ENCODE peak calls at places on chromosomes 2 and 18, in nine cellular contexts. O is HCT116, M is adrenal gland, N is tibial nerve, Z is ovary, G is right lobe of liver, I is body of pancreas, U is breast epithelium, C is transverse colon. S is an unnamed sample. For H3K27me3, the result is how much of the 10 kb centered on the place peaks cover.

GRCh38 chr2:12303181-12304030 is 413.3 kb upstream of the TRIB2 start:
- DNase-seq in C (no peak), O (no peak), I (no peak), U (no peak), G (no peak), Z (no peak), N (no peak), M (peak), S (no peak)

GRCh38 chr2:102111823-102112222 is 30.7 kb upstream of the IL1R1 start:
- DNase-seq in U (no peak), I (no peak), M (no peak), C (no peak), O (no peak), N (no peak), G (no peak), Z (no peak), S (no peak)

GRCh38 chr2:140178224-140178623 is 1398.0 kb upstream of the NXPH2 start:
- DNase-seq in U (no peak), G (no peak), C (no peak), O (no peak), N (no peak), I (no peak), M (no peak), Z (no peak), S (no peak)

GRCh38 chr2:37143986-37144385 is 12.8 kb downstream of the EIF2AK2 start:
- DNase-seq in I (no peak), Z (no peak), M (no peak), N (no peak), O (no peak), G (no peak), C (no peak), U (no peak), S (no peak)

GRCh38 chr2:71108091-71108490 is 21.9 kb downstream of the MCEE start:
- DNase-seq in M (no peak), C (no peak), G (no peak), N (no peak), Z (no peak), I (no peak), O (no peak), U (no peak), S (no peak)

GRCh38 chr2:27959496-27959895 is 69.0 kb downstream of the BABAM2 start:
- DNase-seq in C (peak), O (no peak), N (peak), U (no peak), I (peak), Z (peak), M (peak), G (no peak), S (peak)

GRCh38 chr18:30177056-30177455 is 865.5 kb downstream of the DSC3 start:
- DNase-seq in O (no peak), Z (no peak), C (no peak), G (no peak), M (no peak), I (no peak), U (no peak), N (no peak), S (no peak)

GRCh38 chr2:116098049-116098448 is 1655.6 kb downstream of the DPP10 start:
- DNase-seq in O (no peak), U (no peak), C (no peak), Z (no peak), N (no peak), G (no peak), I (no peak), M (no peak), S (no peak)

GRCh38 chr2:233981574-233982420 is 64.6 kb downstream of the TRPM8 start:
- DNase-seq in I (no peak), N (no peak), C (no peak), M (no peak), O (no peak), U (no peak), Z (no peak), G (no peak), S (no peak)

GRCh38 chr2:195535911-195536522 is 121.0 kb upstream of the SLC39A10 start:
- DNase-seq in U (no peak), M (peak), I (peak), O (no peak), C (peak), Z (no peak), G (peak), N (peak), S (peak)

GRCh38 chr2:30030361-30030760 is 109.0 kb upstream of the ALK start:
- DNase-seq in Z (no peak), U (no peak), I (no peak), O (no peak), M (no peak), G (no peak), C (no peak), N (no peak), S (no peak)

GRCh38 chr18:3869848-3870247 is 419.9 kb downstream of the TGIF1 start:
- DNase-seq in G (no peak), N (no peak), M (peak), U (no peak), Z (no peak), C (no peak), I (peak), O (peak), S (no peak)

GRCh38 chr2:48779019-48779418 is 23.5 kb upstream of the LHCGR start:
- DNase-seq in O (no peak), M (peak), U (no peak), Z (no peak), C (no peak), I (no peak), N (no peak), G (no peak), S (no peak)

GRCh38 chr2:144452169-144453038 is 67.5 kb downstream of the ZEB2 start:
- DNase-seq in I (no peak), Z (no peak), N (no peak), O (no peak), M (peak), G (no peak), U (no peak), C (no peak), S (peak)

GRCh38 chr2:219509780-219510511 is 4.3 kb upstream of the ASIC4 start:
- DNase-seq in Z (peak), M (peak), C (peak), U (no peak), G (no peak), O (no peak), I (peak), N (peak), S (peak)
- H3K27me3 ChIP-seq in Z (under half), M (under half), C (half or more), U (under half), G (under half), O (under half), I (under half), N (under half), S (under half)

GRCh38 chr18:11947214-11948119 is 33.8 kb upstream of the IMPA2 start:
- DNase-seq in O (peak), G (peak), I (peak), C (peak), N (peak), M (peak), Z (peak), U (peak), S (peak)
- TF ChIP-seq POLR2A in O (no peak), G (peak), I (peak), C (peak), N (peak), M (peak), Z (peak), U (no peak), S (no peak)

GRCh38 chr2:65450395-65450794 is 18.0 kb upstream of the SPRED2 start:
- DNase-seq in N (no peak), G (no peak), I (no peak), U (no peak), O (no peak), M (no peak), C (no peak), Z (no peak), S (no peak)
- H3K27me3 ChIP-seq in N (under half), G (under half), I (under half), U (under half), O (under half), M (under half), C (under half), Z (under half), S (under half)

GRCh38 chr2:38751043-38751846 is at the start of gene SRSF7:
- DNase-seq in Z (peak), C (peak), O (peak), M (peak), G (peak), N (peak), U (peak), I (peak), S (peak)

GRCh38 chr2:38751847-38752410 is 768 bp upstream of the SRSF7 start:
- DNase-seq in C (no peak), U (no peak), M (no peak), I (no peak), N (no peak), G (no peak), O (no peak), Z (no peak), S (no peak)

GRCh38 chr2:38748857-38749804 is 2.0 kb downstream of the SRSF7 start:
- DNase-seq in M (no peak), N (no peak), Z (no peak), U (no peak), C (no peak), I (no peak), O (no peak), G (no peak), S (no peak)

GRCh38 chr2:38750793-38751042 is 443 bp downstream of the SRSF7 start:
- DNase-seq in N (peak), C (peak), U (peak), M (peak), O (no peak), I (peak), G (peak), Z (peak), S (peak)

DNA sequence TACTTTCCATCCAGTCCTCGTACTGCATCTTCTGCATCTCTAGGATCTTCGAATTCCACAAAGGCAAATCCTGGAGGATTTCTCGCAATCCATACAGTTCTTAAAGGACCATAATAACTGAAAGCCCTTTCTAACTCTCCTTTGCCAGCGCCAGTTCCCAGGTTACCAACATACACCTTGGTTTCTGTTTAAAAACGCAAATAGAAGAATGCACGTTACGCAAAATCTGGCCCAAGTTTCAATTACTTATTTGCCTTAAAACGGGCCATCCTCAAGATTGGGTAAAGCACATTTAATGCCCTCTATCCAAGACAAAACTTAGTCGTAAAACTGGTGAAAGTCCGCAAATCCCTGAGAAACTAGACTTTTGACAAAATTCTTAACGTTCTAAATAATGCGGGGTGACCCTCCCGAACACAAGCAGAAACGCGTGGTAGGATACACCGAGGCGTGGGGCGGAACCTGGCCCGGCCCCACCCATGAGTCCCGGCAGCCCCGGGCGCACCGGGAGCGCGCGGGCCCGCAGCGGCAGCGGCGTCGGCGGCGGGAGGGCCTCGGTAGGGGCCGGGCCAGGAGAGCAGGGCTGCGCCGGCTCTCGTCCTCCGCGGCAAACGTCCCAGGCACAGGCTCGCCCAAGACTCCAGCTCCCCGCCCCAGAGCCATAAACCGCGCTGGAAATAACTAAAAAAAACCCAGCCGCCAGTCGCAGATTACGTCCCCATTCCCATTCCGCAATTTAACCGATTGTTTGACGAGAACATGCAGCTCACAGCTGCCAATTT is 959 bp downstream of the SRSF7 start:
- DNase-seq in Z (peak), G (peak), C (peak), U (peak), M (peak), O (no peak), N (no peak), I (peak), S (peak)
- TF ChIP-seq POLR2A in Z (peak), G (peak), C (no peak), U (no peak), M (peak), O (no peak), N (peak), I (no peak), S (peak)

GRCh38 chr2:240820014-240820606 is at the start of gene KIF1A:
- DNase-seq in G (no peak), N (no peak), O (no peak), Z (no peak), C (no peak), I (peak), U (no peak), M (no peak), S (no peak)
- H3K27me3 ChIP-seq in G (under half), N (under half), O (under half), Z (under half), C (half or more), I (under half), U (half or more), M (half or more), S (under half)

GRCh38 chr2:170818294-170819104 is 1.8 kb downstream of the GAD1 start:
- DNase-seq in M (no peak), Z (no peak), U (no peak), I (no peak), G (no peak), C (no peak), O (no peak), N (no peak), S (no peak)
- TF ChIP-seq POLR2A in M (no peak), Z (no peak), U (no peak), I (no peak), G (no peak), C (no peak), O (no peak), N (no peak), S (no peak)

GRCh38 chr18:45386256-45386655 is 229.0 kb upstream of the SLC14A2 start:
- DNase-seq in N (no peak), I (peak), U (no peak), C (peak), Z (no peak), M (no peak), G (no peak), O (no peak), S (peak)
- H3K27me3 ChIP-seq in N (under half), I (under half), U (under half), C (under half), Z (under half), M (under half), G (under half), O (under half), S (under half)

GRCh38 chr2:62349788-62350187 is 153.9 kb downstream of the B3GNT2 start:
- DNase-seq in U (no peak), I (no peak), C (no peak), O (no peak), N (no peak), Z (no peak), G (no peak), M (no peak), S (no peak)

GRCh38 chr2:62352031-62352430 is 154.0 kb downstream of the TMEM17 start:
- DNase-seq in U (no peak), C (no peak), Z (no peak), G (no peak), I (no peak), M (no peak), N (no peak), O (no peak), S (no peak)

DNA sequence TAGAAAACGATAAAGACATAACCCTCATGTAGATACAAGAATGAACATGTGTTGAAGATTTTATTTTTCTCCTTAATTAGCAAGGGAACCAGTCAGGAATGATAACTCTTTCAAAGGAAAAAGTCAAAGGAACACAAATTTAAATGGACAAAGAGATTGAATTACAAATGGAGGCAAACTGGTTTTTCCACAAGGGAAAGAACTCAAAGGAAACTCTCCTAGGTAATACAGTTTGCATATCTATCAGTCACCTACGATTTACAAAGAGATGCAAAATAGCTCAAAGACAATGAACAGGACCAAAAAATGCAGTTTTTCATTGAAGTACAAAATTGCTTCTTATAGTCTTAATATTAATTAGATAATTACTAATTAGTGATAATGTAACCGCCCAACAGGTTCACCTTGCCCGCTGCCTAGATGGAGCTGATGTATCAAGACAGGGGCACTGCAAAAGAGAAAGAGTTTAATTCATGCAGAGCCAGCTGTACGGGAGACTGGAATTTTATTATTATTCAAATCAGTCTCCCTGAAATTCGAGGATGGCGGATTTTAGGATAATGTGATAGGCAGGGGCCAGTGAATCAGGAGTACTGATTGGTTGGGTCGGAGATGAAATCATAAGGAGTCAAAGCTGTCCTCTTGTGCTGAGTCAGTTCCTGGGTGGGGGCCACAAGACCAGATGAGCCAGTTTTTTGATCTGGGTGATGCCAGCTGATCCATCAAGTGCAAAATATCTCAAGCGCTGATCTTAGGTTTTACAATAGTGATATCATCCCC is 151.0 kb downstream of the TMEM17 start:
- DNase-seq in G (no peak), I (no peak), O (no peak), Z (no peak), U (no peak), C (no peak), M (no peak), N (no peak), S (no peak)
- TF ChIP-seq POLR2A in G (no peak), I (no peak), O (no peak), Z (no peak), U (no peak), C (no peak), M (no peak), N (no peak), S (no peak)

GRCh38 chr2:240663791-240664190 is 18.9 kb downstream of the AQP12B start:
- DNase-seq in Z (no peak), C (no peak), G (no peak), O (no peak), I (no peak), U (no peak), N (no peak), M (no peak), S (no peak)

GRCh38 chr2:240670402-240670801 is 12.3 kb downstream of the AQP12B start:
- DNase-seq in N (no peak), C (no peak), I (no peak), U (no peak), Z (no peak), M (no peak), O (no peak), G (no peak), S (no peak)

GRCh38 chr2:240662681-240663080 is 20.0 kb downstream of the AQP12B start:
- DNase-seq in G (no peak), Z (no peak), C (no peak), U (no peak), N (no peak), O (no peak), I (no peak), M (no peak), S (no peak)

DNA sequence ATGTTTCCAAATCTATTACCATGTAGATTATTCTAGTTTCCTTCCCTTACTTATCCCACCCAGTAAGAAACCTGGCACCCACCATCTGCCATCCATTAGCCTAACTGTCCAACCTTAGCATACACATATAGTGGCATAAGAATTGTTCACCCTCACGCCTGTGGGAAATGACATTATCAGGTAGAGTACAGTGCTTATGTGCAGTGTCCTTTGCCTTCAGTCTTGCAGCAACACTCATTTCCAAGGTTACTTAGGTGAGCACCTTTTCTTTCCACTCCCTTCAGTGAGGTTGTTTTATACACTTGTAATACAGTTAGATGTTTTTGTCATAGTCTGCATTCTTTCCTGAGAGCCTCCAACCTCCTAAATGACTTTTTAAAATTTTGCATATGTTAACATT is 18.1 kb downstream of the AQP12B start:
- DNase-seq in C (no peak), Z (no peak), O (no peak), U (no peak), N (no peak), G (no peak), M (no peak), I (no peak), S (no peak)
- H3K27me3 ChIP-seq in C (half or more), Z (under half), O (under half), U (under half), N (under half), G (under half), M (under half), I (under half), S (under half)

GRCh38 chr2:190881480-190882326 is 1.1 kb downstream of the GLS start:
- DNase-seq in C (peak), M (peak), G (peak), Z (peak), I (peak), U (peak), O (peak), N (peak), S (peak)
- TF ChIP-seq POLR2A in C (peak), M (peak), G (no peak), Z (no peak), I (peak), U (peak), O (peak), N (no peak), S (no peak)